ENCODE peak calls at places on chromosomes 13 and 19, in eight cellular contexts. W, F, I, C, N, Y, R and U are unnamed samples.

GRCh38 chr13:85074543-85075313 is 724.5 kb downstream of the SLITRK6 start:
- DNase-seq in Y (no peak), R (no peak), F (no peak), N (no peak), C (no peak), I (no peak), W (no peak), U (no peak)

GRCh38 chr13:25902946-25903345 is 148.9 kb downstream of the SHISA2 start:
- DNase-seq in W (no peak), I (no peak), N (no peak), C (no peak), F (no peak), Y (no peak), R (no peak), U (no peak)

GRCh38 chr13:75250526-75251183 is 231.3 kb downstream of the TBC1D4 start:
- DNase-seq in F (no peak), W (no peak), C (peak), R (peak), Y (no peak), N (no peak), I (no peak), U (peak)

GRCh38 chr13:21894703-21895699 is 224.1 kb downstream of the FGF9 start:
- DNase-seq in I (no peak), R (no peak), Y (no peak), F (no peak), N (no peak), W (no peak), C (no peak), U (no peak)

GRCh38 chr13:25213716-25214115 is 41.6 kb upstream of the AMER2 start:
- DNase-seq in C (no peak), F (no peak), R (no peak), W (no peak), Y (no peak), I (no peak), N (peak), U (no peak)

GRCh38 chr13:107099661-107100060 is 531.7 kb upstream of the ARGLU1 start:
- DNase-seq in Y (no peak), C (peak), I (no peak), W (no peak), F (no peak), R (peak), N (no peak), U (no peak)

GRCh38 chr19:56141416-56141992 is 417 bp downstream of the ZNF444 start:
- DNase-seq in W (no peak), N (no peak), I (no peak), R (no peak), F (peak), Y (no peak), C (no peak), U (no peak)

GRCh38 chr19:32178401-32178800 is 167.0 kb upstream of the ZNF507 start:
- DNase-seq in R (no peak), W (no peak), N (no peak), Y (no peak), F (no peak), I (no peak), C (no peak), U (no peak)

GRCh38 chr13:44158741-44159632 is 214.6 kb upstream of the SERP2 start:
- DNase-seq in F (no peak), I (no peak), R (peak), Y (no peak), C (no peak), N (no peak), W (no peak), U (no peak)

GRCh38 chr13:46531953-46532352 is 21.0 kb upstream of the LRCH1 start:
- DNase-seq in I (no peak), F (no peak), W (no peak), R (no peak), N (no peak), C (no peak), Y (peak), U (no peak)

GRCh38 chr19:20926796-20927195 is 3.7 kb downstream of the ZNF85 start:
- DNase-seq in I (no peak), Y (no peak), N (no peak), R (peak), C (no peak), F (no peak), W (no peak), U (no peak)

GRCh38 chr19:16117594-16118033 is 5.9 kb downstream of the RAB8A start:
- DNase-seq in I (no peak), N (no peak), W (no peak), Y (no peak), F (no peak), R (no peak), C (no peak), U (no peak)

GRCh38 chr13:57629821-57630235 is 1.7 kb upstream of the PCDH17 start:
- DNase-seq in W (peak), F (peak), Y (peak), R (peak), N (no peak), C (peak), I (peak), U (peak)

GRCh38 chr19:7000816-7001215 is 20.4 kb downstream of the MBD3L2B start:
- DNase-seq in I (no peak), C (no peak), F (no peak), W (no peak), Y (no peak), R (no peak), N (no peak), U (no peak)

GRCh38 chr13:89695343-89696257 is 1651.9 kb upstream of the MIR17HG start:
- DNase-seq in W (peak), N (no peak), R (peak), Y (peak), F (no peak), C (peak), I (no peak), U (peak)

GRCh38 chr19:49560358-49560900 is 19.9 kb downstream of the NOSIP start:
- DNase-seq in I (peak), R (no peak), Y (no peak), F (peak), N (no peak), C (no peak), W (no peak), U (no peak)

GRCh38 chr19:30662211-30662861 is 290.2 kb downstream of the ZNF536 start:
- DNase-seq in Y (no peak), I (no peak), R (peak), W (no peak), N (no peak), C (no peak), F (no peak), U (peak)

GRCh38 chr13:113121183-113121927 is 1.2 kb upstream of the F10 start:
- DNase-seq in C (no peak), R (no peak), F (no peak), I (no peak), N (no peak), W (no peak), Y (no peak), U (no peak)

GRCh38 chr13:102872531-102872930 is 26.7 kb downstream of the ERCC5 start:
- DNase-seq in Y (no peak), C (no peak), I (no peak), N (no peak), W (no peak), R (no peak), F (no peak), U (no peak)

GRCh38 chr13:77477299-77477848 is 58.1 kb upstream of the SCEL start:
- DNase-seq in W (no peak), F (no peak), C (no peak), N (no peak), Y (no peak), R (peak), I (no peak), U (no peak)

GRCh38 chr13:114045113-114045735 is 71.3 kb upstream of the C13orf46 start:
- DNase-seq in F (no peak), I (no peak), R (no peak), W (no peak), Y (no peak), N (no peak), C (no peak), U (no peak)

GRCh38 chr19:40089462-40089861 is 1.3 kb downstream of the ZNF780A start:
- DNase-seq in I (no peak), F (no peak), N (no peak), Y (no peak), R (peak), W (no peak), C (peak), U (no peak)

GRCh38 chr13:77729502-77730221 is 32.2 kb downstream of the SLAIN1 start:
- DNase-seq in N (no peak), R (no peak), Y (no peak), F (no peak), W (no peak), C (no peak), I (no peak), U (no peak)

GRCh38 chr19:17931532-17932191 is 1.2 kb upstream of the CCDC124 start:
- DNase-seq in W (peak), C (peak), R (peak), F (no peak), I (no peak), N (no peak), Y (no peak), U (no peak)

GRCh38 chr19:6238643-6239281 is 41.0 kb downstream of the MLLT1 start:
- DNase-seq in F (peak), R (peak), Y (no peak), I (peak), C (peak), W (peak), N (no peak), U (no peak)

GRCh38 chr19:28884786-28885476 is 328.0 kb downstream of the UQCRFS1 start:
- DNase-seq in F (no peak), N (no peak), R (no peak), C (no peak), Y (no peak), W (no peak), I (no peak), U (no peak)

GRCh38 chr19:30968210-30968609 is 381.0 kb downstream of the TSHZ3 start:
- DNase-seq in R (no peak), N (no peak), W (no peak), C (no peak), Y (peak), I (no peak), F (peak), U (no peak)

GRCh38 chr19:53664760-53665159 is 33.0 kb downstream of the DPRX start:
- DNase-seq in I (no peak), W (no peak), R (no peak), F (no peak), N (no peak), C (no peak), Y (no peak), U (no peak)

GRCh38 chr19:36120984-36121358 is 5.7 kb downstream of the TBCB start:
- DNase-seq in F (no peak), Y (no peak), W (no peak), N (no peak), R (no peak), I (no peak), C (no peak), U (no peak)

GRCh38 chr13:113758651-113759524 is at the start of gene TMEM255B:
- DNase-seq in Y (peak), F (peak), R (peak), C (peak), N (no peak), I (peak), W (peak), U (peak)

GRCh38 chr13:34863360-34864135 is 78.5 kb upstream of the NBEA start:
- DNase-seq in I (no peak), W (no peak), F (no peak), Y (peak), N (peak), C (peak), R (peak), U (peak)

GRCh38 chr13:111066544-111066943 is 48.6 kb upstream of the ARHGEF7 start:
- DNase-seq in W (no peak), R (no peak), I (no peak), N (no peak), C (no peak), F (peak), Y (no peak), U (no peak)

GRCh38 chr19:39518458-39518857 is 3.5 kb downstream of the SELENOV start:
- DNase-seq in W (no peak), C (no peak), R (no peak), I (no peak), N (no peak), Y (no peak), F (no peak), U (no peak)

GRCh38 chr19:31418055-31418454 is 68.8 kb upstream of the TSHZ3 start:
- DNase-seq in F (no peak), R (no peak), N (no peak), W (no peak), Y (no peak), C (no peak), I (no peak), U (no peak)

GRCh38 chr19:15213715-15214381 is 13.1 kb upstream of the NOTCH3 start:
- DNase-seq in Y (no peak), C (peak), N (no peak), R (no peak), I (no peak), F (no peak), W (peak), U (no peak)

GRCh38 chr13:98103942-98104880 is 38.7 kb upstream of the FARP1 start:
- DNase-seq in N (no peak), Y (peak), R (no peak), C (peak), W (no peak), I (no peak), F (no peak), U (no peak)

GRCh38 chr13:100392709-100393630 is 195.6 kb downstream of the GGACT start:
- DNase-seq in W (peak), C (peak), Y (peak), I (no peak), N (peak), F (no peak), R (peak), U (peak)

GRCh38 chr13:75739244-75739868 is 103.2 kb downstream of the LMO7 start:
- DNase-seq in C (no peak), F (no peak), W (no peak), Y (no peak), N (no peak), I (no peak), R (peak), U (no peak)

GRCh38 chr13:20193924-20194631 is 1.3 kb upstream of the GJB2 start:
- DNase-seq in R (no peak), Y (no peak), C (no peak), W (no peak), N (no peak), I (no peak), F (peak), U (no peak)
- H3K4me3 ChIP-seq in R (no peak), Y (no peak), C (no peak), W (no peak), N (no peak), I (no peak), F (no peak), U (no peak)

DNA sequence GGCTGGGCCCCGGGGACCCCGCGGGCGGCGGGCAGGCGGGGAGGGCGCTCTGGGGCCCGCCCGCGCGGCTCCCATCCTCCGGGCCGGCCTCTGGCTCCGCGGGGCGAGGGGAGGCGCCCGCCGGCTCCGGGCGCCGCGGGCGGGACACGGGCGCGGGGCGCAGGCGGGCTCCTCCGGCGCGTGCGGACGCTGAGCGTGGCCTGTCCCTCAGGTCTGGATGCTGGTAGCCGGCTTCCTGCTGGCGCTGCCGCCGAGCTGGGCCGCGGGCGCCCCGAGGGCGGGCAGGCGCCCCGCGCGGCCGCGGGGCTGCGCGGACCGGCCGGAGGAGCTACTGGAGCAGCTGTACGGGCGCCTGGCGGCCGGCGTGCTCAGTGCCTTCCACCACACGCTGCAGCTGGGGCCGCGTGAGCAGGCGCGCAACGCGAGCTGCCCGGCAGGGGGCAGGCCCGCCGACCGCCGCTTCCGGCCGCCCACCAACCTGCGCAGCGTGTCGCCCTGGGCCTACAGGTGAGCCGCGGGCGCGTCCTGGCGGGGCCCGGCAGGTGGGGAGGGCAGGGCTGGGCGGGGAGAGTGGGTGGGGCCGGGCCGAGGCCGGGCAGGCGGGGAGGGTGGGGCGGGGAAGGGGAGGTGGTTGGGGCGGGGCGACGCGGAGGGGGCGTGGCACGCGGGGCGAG is 423 bp downstream of the IL17D start:
- DNase-seq in C (peak), Y (peak), R (peak), I (peak), W (peak), F (peak), N (no peak), U (peak)
- TF ChIP-seq CTCF in C (peak), Y (peak), R (peak), I (peak), W (peak), F (peak), N (peak), U (peak)

GRCh38 chr19:34480971-34481821 is at the start of gene WTIP:
- DNase-seq in R (peak), F (peak), N (no peak), I (peak), Y (peak), W (no peak), C (peak), U (peak)
- H3K4me3 ChIP-seq in R (peak), F (peak), N (peak), I (peak), Y (peak), W (no peak), C (peak), U (peak)

GRCh38 chr13:28355046-28355821 is 139.7 kb downstream of the FLT1 start:
- DNase-seq in R (no peak), Y (no peak), F (no peak), W (no peak), I (no peak), C (no peak), N (no peak), U (no peak)
- TF ChIP-seq CTCF in R (no peak), Y (no peak), F (no peak), W (no peak), I (no peak), C (no peak), N (no peak), U (no peak)

GRCh38 chr13:50080856-50081105 is 65.5 kb downstream of the KCNRG start:
- DNase-seq in C (peak), N (no peak), F (no peak), I (no peak), Y (no peak), W (no peak), R (no peak), U (no peak)

GRCh38 chr13:50080158-50080855 is 65.1 kb downstream of the KCNRG start:
- DNase-seq in F (peak), R (peak), W (peak), I (no peak), Y (peak), C (peak), N (no peak), U (no peak)

GRCh38 chr13:50081106-50081898 is 66.1 kb downstream of the KCNRG start:
- DNase-seq in Y (peak), F (peak), C (no peak), W (peak), I (peak), N (no peak), R (no peak), U (no peak)

GRCh38 chr13:50079278-50080157 is 64.3 kb downstream of the KCNRG start:
- DNase-seq in N (no peak), W (no peak), I (no peak), R (no peak), F (no peak), Y (no peak), C (no peak), U (no peak)

GRCh38 chr13:50078512-50079277 is 63.5 kb downstream of the KCNRG start:
- DNase-seq in I (no peak), C (no peak), W (no peak), F (no peak), N (no peak), R (no peak), Y (no peak), U (no peak)
- H3K4me3 ChIP-seq in I (peak), C (peak), W (peak), F (no peak), N (peak), R (peak), Y (peak), U (peak)

GRCh38 chr13:23952796-23953195 is 55.5 kb upstream of the C1QTNF9B start:
- DNase-seq in Y (no peak), F (no peak), R (no peak), N (no peak), W (no peak), I (no peak), C (no peak), U (no peak)

GRCh38 chr13:23947893-23948292 is 50.6 kb upstream of the C1QTNF9B start:
- DNase-seq in R (no peak), I (no peak), F (no peak), Y (no peak), N (no peak), W (no peak), C (no peak), U (no peak)

GRCh38 chr13:23949736-23950135 is 52.4 kb upstream of the C1QTNF9B start:
- DNase-seq in F (no peak), N (no peak), W (no peak), Y (no peak), I (no peak), C (no peak), R (no peak), U (no peak)

GRCh38 chr13:23949200-23949599 is 51.9 kb upstream of the C1QTNF9B start:
- DNase-seq in F (no peak), W (no peak), R (no peak), N (no peak), Y (no peak), I (no peak), C (no peak), U (no peak)

DNA sequence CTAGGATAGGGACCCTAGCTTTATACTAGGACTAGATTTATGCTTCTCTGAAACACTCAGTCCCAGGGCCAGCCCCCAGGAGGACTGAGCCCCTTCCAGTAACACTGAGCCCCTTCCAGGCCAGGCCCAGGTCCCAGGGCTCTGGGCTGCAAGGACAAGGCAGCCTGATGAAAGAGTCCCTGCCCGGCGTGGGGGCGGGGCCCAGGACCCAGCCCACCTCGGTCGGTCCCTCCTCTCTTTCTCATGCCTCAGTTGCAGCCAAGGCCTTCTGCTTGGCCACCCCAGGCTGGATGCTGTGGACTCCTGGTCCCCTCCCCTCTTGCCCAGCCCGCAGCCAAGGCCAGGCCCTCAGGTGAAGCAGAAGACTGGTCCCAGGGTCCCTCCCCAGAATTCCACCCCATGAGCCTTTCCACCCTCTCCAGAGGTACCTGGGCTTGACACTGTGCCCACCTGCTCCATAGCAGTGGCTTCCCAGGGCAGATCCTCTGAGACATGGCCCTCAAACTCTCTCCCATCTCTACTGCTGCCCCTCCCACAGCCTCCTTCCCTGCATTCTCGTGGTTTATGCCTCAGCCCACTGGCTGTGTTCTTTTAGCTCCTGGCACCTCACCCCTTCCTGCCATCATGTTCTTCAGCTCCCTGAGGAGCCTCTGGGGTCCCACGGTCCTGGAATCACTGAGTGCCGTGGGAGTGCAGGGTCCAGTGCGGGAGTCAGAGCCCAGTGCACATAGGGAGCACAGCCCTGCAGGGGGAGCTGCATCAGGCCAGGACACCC is 53.6 kb upstream of the C1QTNF9B start:
- DNase-seq in R (peak), C (no peak), F (no peak), W (no peak), Y (no peak), I (no peak), N (no peak), U (no peak)
- TF ChIP-seq CTCF in R (no peak), C (peak), F (no peak), W (no peak), Y (no peak), I (no peak), N (peak), U (peak)